ENCODE peak calls at places on chromosomes 6 and 20, in six cellular contexts. H is brain microvascular endothelial cell, T is HepG2, E is AG04449, P is NB4, Y is neural progenitor cell. F is an unnamed sample.

GRCh38 chr20:50572922-50573777 is 63.0 kb downstream of the PTPN1 start:
- DNase-seq in Y (no peak), P (no peak), T (no peak), H (no peak), E (peak), F (no peak)

GRCh38 chr6:26295691-26296555 is 69.1 kb upstream of the BTN3A2 start:
- DNase-seq in T (peak), Y (no peak), E (no peak), H (peak), P (peak), F (no peak)

GRCh38 chr6:15351631-15352030 is 105.8 kb downstream of the JARID2 start:
- DNase-seq in E (peak), T (no peak), H (peak), Y (no peak), P (no peak), F (peak)

GRCh38 chr6:75213732-75214131 is 7.9 kb upstream of the COL12A1 start:
- DNase-seq in Y (no peak), P (no peak), T (no peak), H (no peak), E (no peak), F (no peak)

GRCh38 chr6:137926207-137926731 is 59.2 kb downstream of the TNFAIP3 start:
- DNase-seq in E (peak), H (peak), Y (peak), P (peak), T (no peak), F (peak)

GRCh38 chr20:46572181-46572580 is 21.7 kb upstream of the OCSTAMP start:
- DNase-seq in E (no peak), Y (no peak), H (no peak), P (no peak), T (no peak), F (no peak)

GRCh38 chr20:22248052-22248667 is 336.2 kb downstream of the FOXA2 start:
- DNase-seq in T (peak), E (no peak), H (peak), P (peak), Y (peak), F (no peak)

GRCh38 chr6:153083869-153084268 is 47.2 kb downstream of the RGS17 start:
- DNase-seq in T (no peak), P (no peak), E (no peak), Y (no peak), H (no peak), F (no peak)

GRCh38 chr6:148629197-148629909 is 117.5 kb upstream of the UST start:
- DNase-seq in T (no peak), E (peak), Y (no peak), P (no peak), H (no peak), F (no peak)

GRCh38 chr20:63617092-63617875 is 9.6 kb downstream of the GMEB2 start:
- DNase-seq in E (no peak), T (no peak), H (no peak), P (no peak), Y (no peak), F (no peak)

GRCh38 chr6:112038756-112039430 is 15.0 kb upstream of the CCN6 start:
- DNase-seq in E (no peak), H (no peak), T (no peak), Y (no peak), P (no peak), F (no peak)

GRCh38 chr6:34648808-34649207 is 47.8 kb downstream of the ILRUN start:
- DNase-seq in E (no peak), H (no peak), P (no peak), Y (no peak), T (no peak), F (no peak)

GRCh38 chr20:32439132-32439829 is 81.2 kb downstream of the ASXL1 start:
- DNase-seq in P (peak), H (peak), Y (no peak), T (no peak), E (peak), F (no peak)

GRCh38 chr6:2097464-2097863 is 147.9 kb downstream of the GMDS start:
- DNase-seq in P (no peak), Y (no peak), H (no peak), E (no peak), T (no peak), F (no peak)

GRCh38 chr6:39217177-39217864 is 12.0 kb downstream of the KCNK5 start:
- DNase-seq in H (peak), P (peak), E (no peak), T (no peak), Y (no peak), F (no peak)

GRCh38 chr6:5295612-5296011 is 34.3 kb downstream of the FARS2 start:
- DNase-seq in E (no peak), H (no peak), T (no peak), Y (no peak), P (no peak), F (no peak)

GRCh38 chr6:130520235-130520634 is 154.4 kb downstream of the TMEM200A start:
- DNase-seq in E (no peak), P (no peak), Y (no peak), T (no peak), H (no peak), F (no peak)

GRCh38 chr20:2593756-2594155 is 57.4 kb downstream of the TMC2 start:
- DNase-seq in E (no peak), Y (no peak), T (no peak), P (no peak), H (no peak), F (no peak)

GRCh38 chr6:4931530-4932505 is 72.0 kb downstream of the RPP40 start:
- DNase-seq in P (no peak), Y (peak), T (peak), E (no peak), H (no peak), F (no peak)

GRCh38 chr6:25706314-25707014 is 48.1 kb upstream of the SLC17A4 start:
- DNase-seq in T (peak), Y (no peak), P (peak), H (no peak), E (no peak), F (no peak)

GRCh38 chr6:155497273-155497672 is 41.6 kb upstream of the NOX3 start:
- DNase-seq in T (no peak), Y (no peak), P (no peak), H (no peak), E (no peak), F (no peak)

GRCh38 chr20:9660236-9660868 is 146.0 kb downstream of the LAMP5 start:
- DNase-seq in E (no peak), Y (peak), P (peak), T (peak), H (no peak), F (peak)

GRCh38 chr6:156279306-156279969 is 497.7 kb upstream of the ARID1B start:
- DNase-seq in T (no peak), E (no peak), P (no peak), Y (no peak), H (no peak), F (peak)

GRCh38 chr6:42387336-42387735 is 64.4 kb downstream of the TRERF1 start:
- DNase-seq in E (no peak), Y (no peak), H (no peak), P (peak), T (no peak), F (no peak)

GRCh38 chr6:137949686-137950390 is 82.8 kb downstream of the TNFAIP3 start:
- DNase-seq in H (no peak), E (no peak), Y (no peak), P (no peak), T (no peak), F (no peak)

GRCh38 chr6:22302828-22303227 is 6.0 kb upstream of the PRL start:
- DNase-seq in E (no peak), H (no peak), Y (no peak), P (peak), T (no peak), F (no peak)

GRCh38 chr6:22308939-22309338 is 12.1 kb upstream of the PRL start:
- DNase-seq in H (no peak), E (no peak), T (no peak), P (no peak), Y (no peak), F (no peak)

DNA sequence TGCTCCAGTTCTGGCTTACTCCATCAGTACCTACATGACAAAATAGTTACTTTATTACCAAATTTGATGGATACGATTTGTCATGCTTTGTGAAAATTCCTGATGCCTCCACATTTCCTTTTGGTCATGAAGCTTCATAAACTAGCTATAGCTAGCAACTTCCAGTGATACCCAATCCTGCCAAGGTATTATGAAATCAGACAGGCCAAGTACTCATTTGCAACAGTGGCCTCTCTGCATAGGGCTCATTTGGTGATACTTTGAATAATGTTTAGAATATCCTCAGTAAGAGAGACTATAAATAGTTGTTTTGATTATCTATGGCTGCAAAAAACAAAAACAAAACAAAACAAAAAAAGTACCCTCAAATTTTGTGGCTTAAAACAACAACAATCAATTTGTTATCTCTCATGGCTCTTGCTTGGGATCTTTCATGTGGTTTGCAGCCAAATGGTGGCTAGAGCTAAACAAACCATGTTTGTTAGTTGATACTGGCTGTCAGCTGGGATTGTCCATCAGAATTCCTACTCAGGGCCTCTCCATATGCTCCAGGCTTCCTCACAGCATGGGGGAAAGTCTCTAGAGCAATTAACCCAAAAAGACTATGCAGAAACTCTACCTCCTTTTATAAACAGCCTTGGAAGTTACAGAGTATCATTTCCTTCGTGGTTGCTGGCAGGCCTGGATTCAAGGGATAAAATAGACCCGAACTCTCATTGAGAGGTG is 10.1 kb upstream of the PRL start:
- DNase-seq in T (no peak), P (no peak), Y (no peak), H (no peak), E (no peak), F (no peak)
- TF ChIP-seq CTCF in T (no peak), P (no peak), Y (no peak), H (no peak), E (no peak), F (no peak)

GRCh38 chr6:71044753-71045152 is 87.9 kb upstream of the B3GAT2 start:
- DNase-seq in Y (no peak), E (no peak), T (peak), P (no peak), H (no peak), F (no peak)

GRCh38 chr6:71043902-71044301 is 87.0 kb upstream of the B3GAT2 start:
- DNase-seq in E (no peak), P (peak), H (peak), Y (no peak), T (no peak), F (no peak)

GRCh38 chr6:71040841-71041240 is 84.0 kb upstream of the B3GAT2 start:
- DNase-seq in P (no peak), T (no peak), Y (no peak), E (no peak), H (no peak), F (no peak)

GRCh38 chr6:71047401-71047800 is 90.5 kb upstream of the B3GAT2 start:
- DNase-seq in E (no peak), T (no peak), H (no peak), Y (no peak), P (no peak), F (no peak)

DNA sequence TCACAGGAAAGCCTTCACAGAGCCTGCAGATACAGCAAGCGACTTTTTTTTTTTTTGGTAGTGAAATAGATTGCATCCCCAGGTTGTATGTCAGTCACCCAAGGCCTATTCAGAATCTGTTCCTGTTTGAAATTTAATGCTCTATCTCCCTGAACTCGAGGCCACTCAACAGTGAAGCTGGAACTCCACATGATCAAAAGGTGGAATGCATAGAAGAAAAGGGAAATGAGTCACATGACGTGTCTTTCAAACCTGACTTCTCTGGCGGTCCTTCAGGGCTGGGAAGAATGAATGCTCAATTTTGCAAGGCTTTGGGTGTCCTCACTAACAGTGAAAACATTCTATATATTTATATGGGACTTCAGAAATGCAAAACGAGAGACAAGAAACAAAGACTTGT is 88.4 kb upstream of the B3GAT2 start:
- DNase-seq in E (no peak), Y (no peak), H (no peak), P (no peak), T (no peak), F (no peak)
- H3K4me3 ChIP-seq in E (no peak), Y (no peak), H (no peak), P (no peak), T (no peak), F (no peak)

GRCh38 chr6:16769131-16769985 is 8.1 kb upstream of the ATXN1 start:
- DNase-seq in T (peak), E (no peak), P (peak), H (peak), Y (no peak), F (peak)
- TF ChIP-seq CTCF in T (no peak), E (no peak), P (no peak), H (no peak), Y (no peak), F (no peak)

GRCh38 chr6:125793863-125794262 is 3.1 kb downstream of the NCOA7 start:
- DNase-seq in Y (no peak), H (no peak), P (no peak), E (no peak), T (no peak), F (no peak)
- H3K4me3 ChIP-seq in Y (no peak), H (no peak), P (no peak), E (no peak), T (no peak), F (no peak)

GRCh38 chr6:31186052-31186734 is 15.7 kb upstream of the POU5F1 start:
- DNase-seq in Y (no peak), E (no peak), T (peak), P (no peak), H (no peak), F (no peak)
- TF ChIP-seq CTCF in Y (no peak), E (no peak), T (no peak), P (no peak), H (no peak), F (no peak)

GRCh38 chr6:157760589-157761330 is 62.3 kb upstream of the SNX9 start:
- DNase-seq in E (peak), H (peak), Y (no peak), P (peak), T (no peak), F (peak)
- H3K4me3 ChIP-seq in E (no peak), H (peak), Y (no peak), P (no peak), T (no peak), F (no peak)

GRCh38 chr20:44460795-44461141 is 14.9 kb upstream of the TTPAL start:
- DNase-seq in E (no peak), P (peak), T (peak), H (no peak), Y (peak), F (no peak)
- TF ChIP-seq CTCF in E (peak), P (peak), T (peak), H (peak), Y (peak), F (peak)

GRCh38 chr6:170137176-170137891 is 153.5 kb downstream of the DLL1 start:
- DNase-seq in E (no peak), H (no peak), P (no peak), Y (no peak), T (no peak), F (no peak)

GRCh38 chr6:170136541-170137175 is 154.2 kb downstream of the DLL1 start:
- DNase-seq in T (no peak), P (no peak), H (no peak), E (no peak), Y (no peak), F (no peak)

GRCh38 chr6:170135041-170135440 is 155.8 kb downstream of the DLL1 start:
- DNase-seq in H (no peak), P (no peak), T (no peak), E (no peak), Y (no peak), F (no peak)

GRCh38 chr6:170135461-170135820 is 155.4 kb downstream of the DLL1 start:
- DNase-seq in T (no peak), E (no peak), Y (no peak), P (no peak), H (no peak), F (no peak)

GRCh38 chr6:170135821-170136471 is 154.9 kb downstream of the DLL1 start:
- DNase-seq in Y (no peak), T (no peak), H (no peak), E (no peak), P (peak), F (no peak)
- H3K4me3 ChIP-seq in Y (no peak), T (no peak), H (no peak), E (no peak), P (no peak), F (no peak)

GRCh38 chr6:84242265-84242664 is 14.8 kb upstream of the CEP162 start:
- DNase-seq in E (no peak), H (no peak), P (no peak), T (no peak), Y (no peak), F (no peak)

GRCh38 chr6:84243240-84243639 is 15.8 kb upstream of the CEP162 start:
- DNase-seq in Y (no peak), E (no peak), T (peak), H (no peak), P (no peak), F (no peak)
- TF ChIP-seq CTCF in Y (no peak), E (no peak), T (peak), H (no peak), P (no peak), F (no peak)

DNA sequence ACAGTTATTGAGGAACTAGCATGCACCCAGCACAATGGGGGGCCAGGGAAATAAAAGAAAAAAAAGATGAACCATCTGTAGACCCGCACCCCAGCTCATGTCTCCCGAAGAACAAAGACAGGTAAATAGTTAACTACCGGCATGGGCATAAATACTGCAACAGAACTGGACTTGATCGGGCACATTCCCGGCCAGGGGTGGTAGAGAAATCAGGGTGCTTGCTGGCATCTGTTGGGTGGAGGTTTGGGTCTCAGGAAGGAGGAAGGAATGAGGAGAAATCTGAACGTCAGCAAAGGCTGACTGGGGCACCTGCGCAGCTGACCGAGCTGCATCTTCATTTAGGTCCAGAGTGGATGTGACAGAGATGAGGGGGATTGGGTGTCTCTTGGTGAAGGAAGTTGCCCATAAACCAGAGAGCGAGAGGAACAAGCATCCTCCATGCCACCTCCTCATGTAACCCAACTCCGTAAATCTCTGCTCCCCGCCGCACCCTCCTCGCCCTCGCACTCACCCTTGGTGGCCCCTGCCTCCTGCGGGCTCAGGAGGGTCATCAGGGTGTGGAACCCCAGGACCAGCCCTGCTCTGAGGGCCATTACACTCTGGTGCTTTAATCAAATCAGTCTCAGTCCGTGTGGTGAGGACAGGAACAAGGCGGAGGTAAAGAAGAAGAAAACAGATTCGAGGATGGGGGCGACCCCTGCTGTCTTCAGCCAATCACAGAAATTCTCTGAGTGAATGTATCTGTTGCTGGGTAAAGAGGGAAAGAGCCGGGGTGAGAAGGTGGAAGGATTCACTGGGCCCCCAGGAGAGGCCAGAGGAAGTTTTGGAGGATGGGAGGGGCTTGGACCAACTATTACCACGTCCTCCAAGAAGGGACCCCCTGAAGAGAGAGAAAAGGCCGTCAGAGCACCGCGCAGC is at the start of gene HLA-DOA:
- DNase-seq in T (no peak), H (peak), E (no peak), Y (peak), P (peak), F (no peak)
- H3K4me3 ChIP-seq in T (no peak), H (no peak), E (no peak), Y (peak), P (no peak), F (peak)